ENCODE peak calls at places on chromosomes 3 and 15, in seven cellular contexts. F is neuronal stem cell, N is mesendoderm, J is mesenchymal stem cell, M is H9, X is H1, L is trophoblast cell. E is an unnamed sample.

GRCh38 chr3:50627407-50628051 is 10.6 kb downstream of the MAPKAPK3 start:
- DNase-seq in F (no peak), N (peak; percentile 89), J (peak; percentile 74), M (peak; percentile 75), X (no peak), L (peak; percentile 44), E (peak; percentile 69)

GRCh38 chr3:115350606-115351005 is 203.5 kb upstream of the ZBTB20 start:
- DNase-seq in F (no peak), N (no peak), J (no peak), M (no peak), X (no peak), L (no peak), E (peak; percentile 12)

GRCh38 chr15:101455291-101455916 is 34.1 kb downstream of the PCSK6 start:
- DNase-seq in F (no peak), N (no peak), J (peak; percentile 67), M (no peak), X (no peak), L (peak; percentile 24), E (no peak)

GRCh38 chr3:130820976-130821375 is 72.9 kb upstream of the ATP2C1 start:
- DNase-seq in F (no peak), N (peak; percentile 59), J (peak; percentile 58), M (no peak), X (no peak), L (peak; percentile 77), E (peak; percentile 28)

GRCh38 chr15:72796515-72797337 is 13.2 kb upstream of the ADPGK start:
- DNase-seq in F (peak; percentile 49), N (peak; percentile 63), J (peak; percentile 52), M (peak; percentile 69), X (no peak), L (peak; percentile 60), E (peak; percentile 16)

GRCh38 chr3:113216393-113216792 is 5.0 kb downstream of the BOC start:
- DNase-seq in F (no peak), N (no peak), J (peak; percentile 52), M (no peak), X (no peak), L (no peak), E (no peak)

GRCh38 chr3:175456496-175456895 is 597.4 kb downstream of the NAALADL2 start:
- DNase-seq in F (no peak), N (no peak), J (peak; percentile 5), M (no peak), X (no peak), L (no peak), E (peak; percentile 50)

GRCh38 chr15:36432162-36432561 is 147.3 kb upstream of the CDIN1 start:
- DNase-seq in F (no peak), N (no peak), J (peak; percentile 61), M (no peak), X (no peak), L (no peak), E (peak; percentile 88)

DNA sequence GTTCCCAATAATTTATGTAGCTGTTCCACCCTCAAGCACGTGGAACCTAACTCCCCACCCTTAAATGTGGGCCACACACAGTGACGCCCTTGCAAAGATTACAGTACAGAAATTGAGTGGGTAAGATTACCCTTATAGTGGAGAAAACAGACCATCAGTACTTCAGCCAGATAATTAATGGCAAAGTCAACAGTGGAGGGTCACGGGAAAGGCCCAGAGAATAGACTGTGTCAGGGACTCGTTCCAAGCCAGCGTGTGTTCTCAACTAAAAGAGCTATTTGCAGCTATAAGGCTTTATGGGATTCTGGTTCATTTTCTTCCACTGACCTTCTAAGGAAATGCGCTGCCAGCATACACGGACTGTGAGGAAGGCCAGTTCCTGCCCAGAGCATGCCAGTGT is 428.6 kb downstream of the OCA2 start:
- DNase-seq in F (no peak), N (no peak), J (no peak), M (no peak), X (no peak), L (no peak), E (no peak)
- H2AK5ac ChIP-seq in F (no peak overlapping the region), N (no peak overlapping the region), J (no peak overlapping the region), M (no peak overlapping the region), X (no peak overlapping the region), L (no peak overlapping the region), E (no peak overlapping the region)

GRCh38 chr3:71316378-71316777 is 267.1 kb downstream of the FOXP1 start:
- DNase-seq in F (no peak), N (no peak), J (no peak), M (no peak), X (no peak), L (no peak), E (no peak)

GRCh38 chr3:71318459-71318827 is 265.1 kb downstream of the FOXP1 start:
- DNase-seq in F (no peak), N (no peak), J (no peak), M (no peak), X (no peak), L (no peak), E (no peak)

GRCh38 chr3:71317140-71317539 is 266.4 kb downstream of the FOXP1 start:
- DNase-seq in F (no peak), N (no peak), J (no peak), M (no peak), X (no peak), L (no peak), E (no peak)

GRCh38 chr3:71317749-71318458 is 265.6 kb downstream of the FOXP1 start:
- DNase-seq in F (no peak), N (no peak), J (peak; percentile 14), M (no peak), X (no peak), L (no peak), E (peak; percentile 77)

GRCh38 chr3:71319771-71320170 is 263.8 kb downstream of the FOXP1 start:
- DNase-seq in F (no peak), N (no peak), J (no peak), M (no peak), X (no peak), L (no peak), E (no peak)
- H2AK5ac ChIP-seq in F (no peak overlapping the region), N (no peak overlapping the region), J (no peak overlapping the region), M (no peak overlapping the region), X (no peak overlapping the region), L (no peak overlapping the region), E (peak overlapping the region; percentile 17)

GRCh38 chr3:16741890-16742289 is 136.7 kb upstream of the DAZL start:
- DNase-seq in F (no peak), N (no peak), J (peak; percentile 20), M (no peak), X (no peak), L (no peak), E (no peak)

GRCh38 chr3:16741103-16741758 is 136.0 kb upstream of the DAZL start:
- DNase-seq in F (no peak), N (no peak), J (peak; percentile 4), M (no peak), X (no peak), L (no peak), E (peak; percentile 60)

GRCh38 chr3:16740531-16740930 is 135.3 kb upstream of the DAZL start:
- DNase-seq in F (no peak), N (no peak), J (no peak), M (no peak), X (no peak), L (peak; percentile 41), E (no peak)

GRCh38 chr3:16739416-16740091 is 134.3 kb upstream of the DAZL start:
- DNase-seq in F (no peak), N (no peak), J (no peak), M (no peak), X (no peak), L (no peak), E (peak; percentile 50)

DNA sequence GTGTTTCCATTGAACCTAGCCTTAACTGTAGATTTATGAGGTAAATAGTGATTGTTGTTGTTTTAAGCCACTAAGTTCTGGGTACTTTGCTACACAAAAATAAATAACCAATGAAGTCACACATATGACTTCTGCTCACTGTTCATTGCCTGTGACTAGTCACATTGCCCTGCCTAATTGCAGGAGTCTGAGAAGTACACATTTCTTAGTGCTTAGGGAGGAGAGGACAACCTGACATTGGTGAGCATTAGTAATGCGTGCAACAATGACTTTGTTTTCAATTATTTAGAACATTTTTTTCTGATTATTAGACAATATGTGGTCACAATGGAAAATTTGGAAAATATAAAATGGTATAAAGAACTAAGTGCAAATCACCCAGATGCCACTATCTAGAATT is 133.2 kb upstream of the DAZL start:
- DNase-seq in F (no peak), N (no peak), J (no peak), M (no peak), X (no peak), L (peak; percentile 47), E (no peak)
- H2AK5ac ChIP-seq in F (no peak overlapping the region), N (no peak overlapping the region), J (no peak overlapping the region), M (no peak overlapping the region), X (no peak overlapping the region), L (no peak overlapping the region), E (no peak overlapping the region)

GRCh38 chr3:59818-60217 is 136.7 kb upstream of the CHL1 start:
- DNase-seq in F (no peak), N (no peak), J (no peak), M (no peak), X (no peak), L (no peak), E (no peak)
- H2AK5ac ChIP-seq in F (no peak overlapping the region), N (no peak overlapping the region), J (no peak overlapping the region), M (no peak overlapping the region), X (no peak overlapping the region), L (no peak overlapping the region), E (no peak overlapping the region)

E was measured in IMR-90.